ENCODE peak calls at places on chromosomes 6 and 20, in four cellular contexts. Y, N, W and K are unnamed samples.

GRCh38 chr6:85669735-85670194 is 27.1 kb upstream of the SYNCRIP start:
- DNase-seq in Y (no peak), N (no peak), W (peak; percentile 89), K (no peak)

GRCh38 chr20:60899320-60899719 is 352.7 kb upstream of the CDH4 start:
- DNase-seq in Y (no peak), N (no peak), W (no peak), K (no peak)

GRCh38 chr6:163652328-163652727 is 237.8 kb downstream of the QKI start:
- DNase-seq in Y (no peak), N (no peak), W (no peak), K (no peak)

GRCh38 chr6:107977283-107977682 is 19.3 kb upstream of the SEC63 start:
- DNase-seq in Y (no peak), N (peak; percentile 42), W (no peak), K (no peak)

GRCh38 chr6:118704911-118705310 is 53.5 kb upstream of the CEP85L start:
- DNase-seq in Y (no peak), N (no peak), W (no peak), K (no peak)

GRCh38 chr6:129620234-129620610 is 89.8 kb downstream of the ARHGAP18 start:
- DNase-seq in Y (no peak), N (no peak), W (no peak), K (no peak)

GRCh38 chr20:35541118-35541782 is 628 bp upstream of the ERGIC3 start:
- DNase-seq in Y (no peak), N (no peak), W (no peak), K (no peak)

GRCh38 chr6:10412948-10413849 is 1.7 kb downstream of the TFAP2A start:
- DNase-seq in Y (no peak), N (no peak), W (no peak), K (no peak)

GRCh38 chr6:18245642-18246041 is 18.7 kb downstream of the DEK start:
- DNase-seq in Y (no peak), N (no peak), W (no peak), K (no peak)

GRCh38 chr6:118216751-118217150 is 309.7 kb downstream of the SLC35F1 start:
- DNase-seq in Y (no peak), N (no peak), W (no peak), K (no peak)

GRCh38 chr6:145829102-145829501 is 14.5 kb upstream of the FBXO30 start:
- DNase-seq in Y (no peak), N (no peak), W (no peak), K (no peak)

GRCh38 chr6:141202641-141203040 is 930.1 kb upstream of the GJE1 start:
- DNase-seq in Y (no peak), N (no peak), W (no peak), K (no peak)

DNA sequence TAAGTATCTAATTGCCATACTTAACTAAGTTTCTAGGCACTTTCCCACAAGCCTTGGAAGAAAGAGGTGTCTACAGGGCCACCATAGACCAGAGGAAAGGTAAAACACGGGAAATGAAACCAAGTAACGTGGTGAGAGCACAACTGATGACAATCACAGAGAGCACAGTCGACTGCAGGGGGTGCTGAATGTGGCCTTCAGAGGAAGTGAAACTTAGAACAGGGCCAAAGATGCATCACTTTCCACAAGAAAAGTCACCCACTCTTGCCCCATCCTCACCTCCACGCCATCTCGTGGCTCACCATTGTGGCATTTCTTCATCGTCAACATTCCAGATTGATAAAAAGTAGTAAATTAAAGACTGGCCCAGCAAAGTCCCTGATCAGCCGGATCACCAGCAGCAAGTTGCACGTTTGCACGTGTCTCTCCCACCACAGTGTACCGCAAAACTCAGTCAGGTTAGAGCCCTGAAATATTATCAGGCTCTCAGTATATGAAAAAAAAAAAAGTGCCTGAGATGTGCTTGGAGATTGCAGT is 31.4 kb downstream of the HIVEP2 start:
- DNase-seq in Y (no peak), N (no peak), W (peak; percentile 94), K (no peak)
- TF ChIP-seq NFIC in Y (no peak), N (no peak), W (peak; percentile 95), K (no peak)

DNA sequence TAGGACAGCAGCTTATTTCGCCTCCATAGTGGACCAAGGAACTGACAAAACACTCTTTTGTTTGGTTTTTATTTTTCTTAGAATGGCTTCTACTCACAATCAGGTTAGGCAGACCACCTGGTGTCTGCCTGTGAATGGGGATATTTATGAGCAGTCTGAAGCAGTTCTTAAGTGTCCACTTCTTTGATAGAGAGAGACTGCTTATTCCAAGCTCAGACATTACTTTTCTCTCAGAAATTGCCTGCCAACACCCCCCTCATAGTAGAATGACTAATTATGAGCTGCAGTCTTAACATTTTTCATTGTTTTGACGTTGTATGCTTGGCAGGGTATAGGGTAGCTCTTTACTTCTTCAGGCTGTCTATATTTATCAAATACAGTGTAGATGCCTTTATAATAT is 174.7 kb downstream of the ZFAND3 start:
- DNase-seq in Y (no peak), N (no peak), W (no peak), K (no peak)
- TF ChIP-seq NFIC in Y (no peak), N (no peak), W (no peak), K (no peak)

DNA sequence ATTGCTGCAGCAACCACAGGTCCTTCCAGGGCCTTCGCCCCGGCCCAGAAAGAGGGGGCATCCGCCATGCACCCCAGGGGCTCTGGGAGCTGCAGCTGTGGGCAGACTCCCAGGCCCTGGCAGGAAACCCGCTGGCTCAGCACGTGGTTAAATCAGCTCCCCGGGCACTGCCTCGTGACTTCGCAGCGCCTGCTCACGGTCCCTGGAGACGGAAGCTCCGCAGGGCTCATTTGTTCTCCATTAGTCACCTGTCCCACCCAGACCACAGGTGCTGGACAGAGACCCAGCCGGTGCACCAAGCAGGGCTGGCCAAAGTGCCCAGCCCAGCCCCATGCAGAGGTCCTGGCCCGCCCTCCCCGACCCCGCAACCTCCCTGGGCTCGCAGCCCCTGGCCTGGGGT is 14.7 kb downstream of the KCNQ2 start:
- DNase-seq in Y (no peak), N (peak; percentile 69), W (no peak), K (no peak)
- TF ChIP-seq NFIC in Y (no peak), N (no peak), W (no peak), K (no peak)

GRCh38 chr20:36742558-36742957 is 3.3 kb downstream of the NDRG3 start:
- DNase-seq in Y (no peak), N (no peak), W (no peak), K (no peak)

GRCh38 chr20:36745234-36745926 is 510 bp downstream of the NDRG3 start:
- DNase-seq in Y (no peak), N (no peak), W (no peak), K (peak; percentile 34)

GRCh38 chr20:36744243-36744642 is 1.6 kb downstream of the NDRG3 start:
- DNase-seq in Y (no peak), N (no peak), W (no peak), K (no peak)

GRCh38 chr20:36745927-36746659 is at the start of gene NDRG3:
- DNase-seq in Y (peak; percentile 96), N (peak; percentile 97), W (peak; percentile 68), K (peak; percentile 96)

GRCh38 chr20:36744764-36745191 is 1.1 kb downstream of the NDRG3 start:
- DNase-seq in Y (peak; percentile 45), N (peak; percentile 73), W (no peak), K (no peak)
- TF ChIP-seq NFIC in Y (no peak), N (no peak), W (no peak), K (no peak)

GRCh38 chr6:99993533-99994251 is at the start of gene MCHR2:
- DNase-seq in Y (no peak), N (no peak), W (no peak), K (no peak)
- TF ChIP-seq NFIC in Y (no peak), N (no peak), W (no peak), K (no peak)

DNA sequence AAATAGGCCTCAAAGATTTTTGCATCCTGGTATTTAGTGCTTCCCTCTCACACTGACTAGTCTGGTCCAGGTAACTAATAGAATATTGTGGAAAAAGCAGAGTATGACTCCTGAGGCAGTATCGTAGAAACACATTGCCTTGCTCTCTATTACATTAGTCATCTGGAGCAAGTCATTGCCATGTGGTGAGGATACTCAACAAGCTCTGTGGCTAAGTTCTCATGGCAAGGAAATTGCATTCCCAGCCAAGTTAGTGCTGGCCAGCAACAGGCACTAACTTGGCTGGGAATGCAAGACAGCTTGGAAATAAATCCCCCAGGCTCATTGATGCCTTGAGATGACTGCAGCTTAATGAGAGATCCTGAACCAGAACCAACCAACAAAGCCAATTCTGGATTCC is 39.7 kb upstream of the HTR1B start:
- DNase-seq in Y (no peak), N (no peak), W (no peak), K (no peak)
- TF ChIP-seq NFIC in Y (no peak), N (no peak), W (no peak), K (no peak)